ENCODE peak calls at places on chromosomes 11 and 22, in eight cellular contexts. T is HCT116, V is GM23248, K is MM.1S, E is PC-3, F is neural progenitor cell, Z is GM23338, R is SK-N-SH. W is an unnamed sample.

GRCh38 chr11:27473017-27473406 is 422 bp upstream of the LGR4 start:
- DNase-seq in T (no peak), V (peak; percentile 68), K (no peak), E (peak; percentile 27), F (no peak), Z (no peak), R (no peak), W (no peak)

GRCh38 chr11:23078289-23078971 is 218.2 kb upstream of the CCDC179 start:
- DNase-seq in T (no peak), V (peak; percentile 45), K (no peak), E (peak; percentile 65), F (no peak), Z (no peak), R (no peak), W (no peak)

GRCh38 chr22:33467067-33467466 is 408.9 kb upstream of the SYN3 start:
- DNase-seq in T (no peak), V (no peak), K (no peak), E (no peak), F (no peak), Z (no peak), R (no peak), W (no peak)

GRCh38 chr11:19794161-19794560 is 81.5 kb downstream of the NAV2 start:
- DNase-seq in T (no peak), V (no peak), K (no peak), E (no peak), F (no peak), Z (no peak), R (no peak), W (no peak)

GRCh38 chr11:16806791-16807190 is 68.3 kb downstream of the C11orf58 start:
- DNase-seq in T (no peak), V (peak; percentile 32), K (no peak), E (no peak), F (no peak), Z (no peak), R (no peak), W (no peak)

GRCh38 chr22:45429921-45430775 is 16.7 kb downstream of the RIBC2 start:
- DNase-seq in T (no peak), V (no peak), K (no peak), E (no peak), F (no peak), Z (no peak), R (peak; percentile 19), W (no peak)

GRCh38 chr11:117170210-117170609 is 8.3 kb upstream of the SIDT2 start:
- DNase-seq in T (no peak), V (peak; percentile 27), K (no peak), E (no peak), F (no peak), Z (no peak), R (no peak), W (no peak)

GRCh38 chr11:87603887-87604286 is 566.2 kb downstream of the TMEM135 start:
- DNase-seq in T (no peak), V (no peak), K (no peak), E (no peak), F (no peak), Z (no peak), R (no peak), W (no peak)

GRCh38 chr22:46043339-46043738 is 66.4 kb upstream of the WNT7B start:
- DNase-seq in T (no peak), V (no peak), K (no peak), E (no peak), F (no peak), Z (no peak), R (no peak), W (no peak)

GRCh38 chr11:134205729-134206128 is 18.0 kb downstream of the NCAPD3 start:
- DNase-seq in T (no peak), V (no peak), K (no peak), E (no peak), F (no peak), Z (no peak), R (no peak), W (no peak)

GRCh38 chr11:66317322-66317765 is 500 bp upstream of the CD248 start:
- DNase-seq in T (no peak), V (peak; percentile 83), K (no peak), E (no peak), F (no peak), Z (no peak), R (peak; percentile 80), W (peak; percentile 59)

GRCh38 chr11:15585587-15586331 is 471.0 kb downstream of the INSC start:
- DNase-seq in T (no peak), V (no peak), K (no peak), E (no peak), F (no peak), Z (no peak), R (peak; percentile 58), W (no peak)

GRCh38 chr11:10982695-10983492 is 125.0 kb upstream of the ZBED5 start:
- DNase-seq in T (peak; percentile 4), V (peak; percentile 41), K (no peak), E (peak; percentile 54), F (no peak), Z (no peak), R (no peak), W (no peak)

GRCh38 chr11:2778630-2779498 is 79.1 kb upstream of the KCNQ1OT1 start:
- DNase-seq in T (no peak), V (peak; percentile 65), K (peak; percentile 97), E (peak; percentile 33), F (no peak), Z (no peak), R (peak; percentile 93), W (no peak)

GRCh38 chr11:34449013-34449412 is 10.3 kb downstream of the CAT start:
- DNase-seq in T (no peak), V (no peak), K (peak; percentile 25), E (no peak), F (no peak), Z (no peak), R (no peak), W (peak; percentile 39)

GRCh38 chr11:92841719-92842118 is 127.7 kb upstream of the MTNR1B start:
- DNase-seq in T (no peak), V (peak; percentile 32), K (no peak), E (no peak), F (no peak), Z (no peak), R (no peak), W (no peak)

GRCh38 chr11:92838655-92839334 is 130.7 kb upstream of the MTNR1B start:
- DNase-seq in T (no peak), V (no peak), K (no peak), E (no peak), F (peak; percentile 56), Z (peak; percentile 61), R (no peak), W (no peak)

GRCh38 chr11:92839450-92839849 is 130.0 kb upstream of the MTNR1B start:
- DNase-seq in T (no peak), V (no peak), K (no peak), E (no peak), F (no peak), Z (no peak), R (no peak), W (no peak)

GRCh38 chr11:92834296-92835020 is 135.0 kb upstream of the MTNR1B start:
- DNase-seq in T (no peak), V (no peak), K (no peak), E (no peak), F (no peak), Z (no peak), R (no peak), W (no peak)

GRCh38 chr11:92837595-92837994 is 131.9 kb upstream of the MTNR1B start:
- DNase-seq in T (no peak), V (no peak), K (peak; percentile 40), E (peak; percentile 22), F (no peak), Z (no peak), R (no peak), W (no peak)
- TF ChIP-seq EZH2phosphoT487 in T (no peak), V (no peak), K (no peak), E (no peak), F (no peak), Z (no peak), R (no peak), W (no peak)

GRCh38 chr11:78731008-78731407 is 156.3 kb upstream of the NARS2 start:
- DNase-seq in T (no peak), V (no peak), K (no peak), E (no peak), F (no peak), Z (no peak), R (no peak), W (no peak)
- TF ChIP-seq EZH2phosphoT487 in T (no peak), V (no peak), K (no peak), E (no peak), F (no peak), Z (no peak), R (no peak), W (no peak)

DNA sequence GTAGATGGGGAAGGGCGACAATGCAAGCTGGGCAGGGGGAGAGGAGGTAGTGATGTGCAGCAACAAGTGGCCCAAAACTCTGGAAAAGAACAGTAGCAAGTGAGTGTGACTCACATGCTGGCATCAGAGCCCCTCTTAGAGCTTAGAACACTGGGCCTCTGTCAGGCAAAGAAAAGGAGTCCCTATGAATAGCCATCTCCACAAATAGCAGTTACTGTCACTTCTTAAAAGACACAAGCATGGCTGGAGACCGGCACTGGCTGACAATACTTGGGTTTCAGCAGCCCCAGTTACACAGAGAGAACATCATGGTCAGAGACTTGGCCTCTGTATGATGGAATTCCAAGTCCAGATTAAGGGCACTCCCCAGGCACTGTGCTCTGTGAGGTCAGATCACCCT is 58.2 kb downstream of the PRCP start:
- DNase-seq in T (no peak), V (no peak), K (no peak), E (no peak), F (peak; percentile 21), Z (no peak), R (no peak), W (no peak)
- TF ChIP-seq EZH2phosphoT487 in T (no peak), V (no peak), K (no peak), E (no peak), F (no peak), Z (no peak), R (no peak), W (no peak)

DNA sequence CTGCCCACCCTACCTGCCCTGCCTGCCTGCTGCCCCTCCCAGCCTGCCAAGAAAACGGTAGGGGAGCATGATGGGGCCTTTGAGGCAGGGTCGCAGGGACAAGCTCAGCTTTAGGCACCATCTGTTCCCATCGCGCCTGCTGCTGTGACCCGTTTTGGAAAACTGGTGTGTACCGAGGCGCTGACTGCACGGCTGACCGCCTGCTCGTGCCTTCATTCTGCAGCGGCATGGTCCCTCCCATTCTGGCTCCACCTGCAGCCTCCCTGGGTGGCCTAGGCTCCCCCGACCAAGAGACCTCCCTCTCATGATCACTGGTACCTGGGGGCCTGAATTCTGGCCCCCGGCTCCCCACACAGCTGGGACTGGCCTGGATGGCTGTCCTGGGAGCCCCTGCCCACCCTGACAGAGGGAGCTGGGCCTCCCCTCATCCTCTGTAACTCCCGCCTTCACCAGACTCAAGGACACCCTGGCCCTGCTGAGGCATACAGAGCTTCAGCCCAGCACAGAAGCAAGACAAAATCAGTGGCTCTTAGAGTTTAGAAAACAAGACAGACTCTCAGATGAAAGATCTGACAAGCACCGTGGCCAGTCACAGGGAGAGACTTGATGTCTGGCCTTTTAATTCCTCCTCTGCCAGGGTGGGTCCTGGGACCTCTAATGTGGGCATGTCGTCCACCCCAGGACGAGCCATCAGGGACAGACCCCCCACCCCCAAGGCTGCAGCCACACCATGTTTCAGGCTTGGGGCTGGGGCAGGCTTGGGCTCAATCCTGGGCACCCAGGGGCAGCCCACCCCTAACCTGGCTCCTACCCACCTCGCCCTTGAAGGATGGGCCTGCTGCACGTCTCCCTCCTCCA is 6.4 kb upstream of the MYRF start:
- DNase-seq in T (no peak), V (no peak), K (no peak), E (no peak), F (no peak), Z (no peak), R (no peak), W (no peak)
- TF ChIP-seq EZH2phosphoT487 in T (no peak), V (no peak), K (no peak), E (no peak), F (no peak), Z (no peak), R (no peak), W (no peak)